ENCODE peak calls at places on chromosomes 13 and 19, in five cellular contexts. One of them, this sample, is unnamed.

GRCh38 chr19:7483720-7484201 is 5.1 kb downstream of the PEX11G start:
- DNase-seq in stimulated activated CD4-positive, alpha-beta T cell treated with anti-CD3 and anti-CD28 coated beads, Interleukin-12 subunit alpha, Interleukin-12 subunit beta, amount 100 ng/mL, for 4 hours: no peak
- DNase-seq in HT1080: no peak
- DNase-seq in mucosa of descending colon: no peak
- DNase-seq in transverse colon: no peak
- DNase-seq in this sample: no peak

GRCh38 chr13:27120011-27120410 is 51.6 kb downstream of the USP12 start:
- DNase-seq in stimulated activated CD4-positive, alpha-beta T cell treated with anti-CD3 and anti-CD28 coated beads, Interleukin-12 subunit alpha, Interleukin-12 subunit beta, amount 100 ng/mL, for 4 hours: no peak
- DNase-seq in HT1080: no peak
- DNase-seq in mucosa of descending colon: no peak
- DNase-seq in transverse colon: no peak
- DNase-seq in this sample: no peak

GRCh38 chr19:16978839-16979802 is 47.5 kb downstream of the CPAMD8 start:
- DNase-seq in stimulated activated CD4-positive, alpha-beta T cell treated with anti-CD3 and anti-CD28 coated beads, Interleukin-12 subunit alpha, Interleukin-12 subunit beta, amount 100 ng/mL, for 4 hours: no peak
- DNase-seq in HT1080: no peak
- DNase-seq in mucosa of descending colon: no peak
- DNase-seq in transverse colon: no peak
- DNase-seq in this sample: no peak

GRCh38 chr13:98959299-98959698 is 18.6 kb downstream of the DOCK9 start:
- DNase-seq in stimulated activated CD4-positive, alpha-beta T cell treated with anti-CD3 and anti-CD28 coated beads, Interleukin-12 subunit alpha, Interleukin-12 subunit beta, amount 100 ng/mL, for 4 hours: no peak
- DNase-seq in HT1080: no peak
- DNase-seq in mucosa of descending colon: peak; percentile 41
- DNase-seq in transverse colon: peak; percentile 37
- DNase-seq in this sample: no peak

GRCh38 chr19:48646192-48646911 is 365 bp upstream of the CA11 start:
- DNase-seq in stimulated activated CD4-positive, alpha-beta T cell treated with anti-CD3 and anti-CD28 coated beads, Interleukin-12 subunit alpha, Interleukin-12 subunit beta, amount 100 ng/mL, for 4 hours: peak; percentile 86
- DNase-seq in HT1080: peak; percentile 65
- DNase-seq in mucosa of descending colon: peak; percentile 83
- DNase-seq in transverse colon: peak; percentile 92
- DNase-seq in this sample: peak; percentile 94

GRCh38 chr13:36788276-36788675 is 30.7 kb upstream of the RFXAP start:
- DNase-seq in stimulated activated CD4-positive, alpha-beta T cell treated with anti-CD3 and anti-CD28 coated beads, Interleukin-12 subunit alpha, Interleukin-12 subunit beta, amount 100 ng/mL, for 4 hours: no peak
- DNase-seq in HT1080: peak; percentile 30
- DNase-seq in mucosa of descending colon: no peak
- DNase-seq in transverse colon: no peak
- DNase-seq in this sample: no peak

GRCh38 chr19:58429745-58430144 is 10.2 kb downstream of the ZNF132 start:
- DNase-seq in stimulated activated CD4-positive, alpha-beta T cell treated with anti-CD3 and anti-CD28 coated beads, Interleukin-12 subunit alpha, Interleukin-12 subunit beta, amount 100 ng/mL, for 4 hours: no peak
- DNase-seq in HT1080: no peak
- DNase-seq in mucosa of descending colon: no peak
- DNase-seq in transverse colon: no peak
- DNase-seq in this sample: no peak

GRCh38 chr13:28099396-28100148 is 804 bp downstream of the FLT3 start:
- DNase-seq in stimulated activated CD4-positive, alpha-beta T cell treated with anti-CD3 and anti-CD28 coated beads, Interleukin-12 subunit alpha, Interleukin-12 subunit beta, amount 100 ng/mL, for 4 hours: no peak
- DNase-seq in HT1080: no peak
- DNase-seq in mucosa of descending colon: no peak
- DNase-seq in transverse colon: no peak
- DNase-seq in this sample: no peak

GRCh38 chr13:109628251-109628699 is 158.1 kb downstream of the IRS2 start:
- DNase-seq in stimulated activated CD4-positive, alpha-beta T cell treated with anti-CD3 and anti-CD28 coated beads, Interleukin-12 subunit alpha, Interleukin-12 subunit beta, amount 100 ng/mL, for 4 hours: no peak
- DNase-seq in HT1080: peak; percentile 62
- DNase-seq in mucosa of descending colon: no peak
- DNase-seq in transverse colon: no peak
- DNase-seq in this sample: no peak

GRCh38 chr19:40806385-40807146 is 7.6 kb downstream of the EGLN2 start:
- DNase-seq in stimulated activated CD4-positive, alpha-beta T cell treated with anti-CD3 and anti-CD28 coated beads, Interleukin-12 subunit alpha, Interleukin-12 subunit beta, amount 100 ng/mL, for 4 hours: peak; percentile 71
- DNase-seq in HT1080: peak; percentile 98
- DNase-seq in mucosa of descending colon: peak; percentile 79
- DNase-seq in transverse colon: peak; percentile 76
- DNase-seq in this sample: peak; percentile 71

GRCh38 chr19:28961772-28962500 is 251.0 kb downstream of the UQCRFS1 start:
- DNase-seq in stimulated activated CD4-positive, alpha-beta T cell treated with anti-CD3 and anti-CD28 coated beads, Interleukin-12 subunit alpha, Interleukin-12 subunit beta, amount 100 ng/mL, for 4 hours: no peak
- DNase-seq in HT1080: peak; percentile 29
- DNase-seq in mucosa of descending colon: no peak
- DNase-seq in transverse colon: no peak
- DNase-seq in this sample: no peak

GRCh38 chr13:93951153-93951552 is 528.3 kb downstream of the DCT start:
- DNase-seq in stimulated activated CD4-positive, alpha-beta T cell treated with anti-CD3 and anti-CD28 coated beads, Interleukin-12 subunit alpha, Interleukin-12 subunit beta, amount 100 ng/mL, for 4 hours: no peak
- DNase-seq in HT1080: no peak
- DNase-seq in mucosa of descending colon: no peak
- DNase-seq in transverse colon: no peak
- DNase-seq in this sample: no peak

GRCh38 chr19:33685541-33685940 is 63.8 kb downstream of the CHST8 start:
- DNase-seq in stimulated activated CD4-positive, alpha-beta T cell treated with anti-CD3 and anti-CD28 coated beads, Interleukin-12 subunit alpha, Interleukin-12 subunit beta, amount 100 ng/mL, for 4 hours: no peak
- DNase-seq in HT1080: no peak
- DNase-seq in mucosa of descending colon: no peak
- DNase-seq in transverse colon: no peak
- DNase-seq in this sample: no peak

GRCh38 chr13:112255550-112256120 is 120.5 kb upstream of the SPACA7 start:
- DNase-seq in stimulated activated CD4-positive, alpha-beta T cell treated with anti-CD3 and anti-CD28 coated beads, Interleukin-12 subunit alpha, Interleukin-12 subunit beta, amount 100 ng/mL, for 4 hours: no peak
- DNase-seq in HT1080: no peak
- DNase-seq in mucosa of descending colon: no peak
- DNase-seq in transverse colon: no peak
- DNase-seq in this sample: no peak

GRCh38 chr13:77478645-77478997 is 56.9 kb upstream of the SCEL start:
- DNase-seq in stimulated activated CD4-positive, alpha-beta T cell treated with anti-CD3 and anti-CD28 coated beads, Interleukin-12 subunit alpha, Interleukin-12 subunit beta, amount 100 ng/mL, for 4 hours: no peak
- DNase-seq in HT1080: no peak
- DNase-seq in mucosa of descending colon: no peak
- DNase-seq in transverse colon: no peak
- DNase-seq in this sample: no peak